ENCODE peak calls at places on chromosomes 12 and 14, in nine cellular contexts. D is neural progenitor cell, B is GM23338, V is HCT116, U is GM23248, E is OCI-LY7, Q is MM.1S, A is PC-3, G is SK-N-SH. J is an unnamed sample.

GRCh38 chr12:53047221-53048032 is 2.4 kb upstream of the TNS2 start:
- DNase-seq in D (peak; percentile 90), B (peak; percentile 86), V (no peak), U (peak; percentile 87), E (peak; percentile 74), Q (peak; percentile 63), A (peak; percentile 73), G (peak; percentile 95), J (peak; percentile 93)

GRCh38 chr14:92154283-92154942 is 32.6 kb downstream of the CPSF2 start:
- DNase-seq in D (no peak), B (no peak), V (no peak), U (peak; percentile 57), E (no peak), Q (no peak), A (peak; percentile 86), G (no peak), J (no peak)

GRCh38 chr12:131681257-131681620 is 29.7 kb upstream of the SFSWAP start:
- DNase-seq in D (no peak), B (no peak), V (no peak), U (no peak), E (no peak), Q (no peak), A (no peak), G (peak; percentile 19), J (no peak)

GRCh38 chr14:99562848-99563748 is 40.9 kb downstream of the CCDC85C start:
- DNase-seq in D (peak; percentile 97), B (peak; percentile 96), V (no peak), U (peak; percentile 53), E (no peak), Q (no peak), A (peak; percentile 87), G (peak; percentile 84), J (peak; percentile 90)

GRCh38 chr12:107748472-107748871 is 12.5 kb downstream of the PRDM4 start:
- DNase-seq in D (no peak), B (no peak), V (no peak), U (peak; percentile 89), E (no peak), Q (no peak), A (peak; percentile 91), G (no peak), J (no peak)

GRCh38 chr14:103144085-103144484 is 20.8 kb downstream of the TNFAIP2 start:
- DNase-seq in D (no peak), B (no peak), V (no peak), U (peak; percentile 89), E (no peak), Q (no peak), A (peak; percentile 98), G (no peak), J (peak; percentile 53)

GRCh38 chr12:39713552-39713951 is 93.9 kb upstream of the ABCD2 start:
- DNase-seq in D (no peak), B (no peak), V (no peak), U (no peak), E (no peak), Q (no peak), A (no peak), G (no peak), J (no peak)

GRCh38 chr12:1262008-1262407 is 271.0 kb downstream of the ERC1 start:
- DNase-seq in D (no peak), B (no peak), V (no peak), U (no peak), E (peak; percentile 29), Q (peak; percentile 15), A (no peak), G (no peak), J (no peak)

GRCh38 chr14:55377236-55377635 is 34.4 kb downstream of the ATG14 start:
- DNase-seq in D (no peak), B (peak; percentile 8), V (no peak), U (no peak), E (no peak), Q (no peak), A (no peak), G (no peak), J (no peak)

GRCh38 chr12:43282106-43282505 is 269.9 kb downstream of the ADAMTS20 start:
- DNase-seq in D (no peak), B (no peak), V (peak; percentile 16), U (peak; percentile 63), E (no peak), Q (peak; percentile 32), A (peak; percentile 58), G (peak; percentile 35), J (peak; percentile 24)

GRCh38 chr14:105492966-105493871 is 2.2 kb downstream of the TEDC1 start:
- DNase-seq in D (no peak), B (no peak), V (no peak), U (no peak), E (no peak), Q (no peak), A (no peak), G (no peak), J (peak; percentile 7)

GRCh38 chr14:72758420-72758819 is 135.5 kb downstream of the DPF3 start:
- DNase-seq in D (no peak), B (peak; percentile 63), V (no peak), U (no peak), E (no peak), Q (no peak), A (no peak), G (no peak), J (no peak)

GRCh38 chr12:109518820-109519665 is 41.6 kb downstream of the UBE3B start:
- DNase-seq in D (peak; percentile 73), B (peak; percentile 83), V (peak; percentile 26), U (peak; percentile 81), E (peak; percentile 61), Q (peak; percentile 10), A (peak; percentile 77), G (peak; percentile 81), J (peak; percentile 81)

GRCh38 chr12:69919565-69919964 is 94.5 kb downstream of the MYRFL start:
- DNase-seq in D (no peak), B (no peak), V (no peak), U (no peak), E (no peak), Q (no peak), A (no peak), G (no peak), J (peak; percentile 24)

GRCh38 chr12:2625267-2625666 is 169.5 kb upstream of the FKBP4 start:
- DNase-seq in D (no peak), B (no peak), V (no peak), U (no peak), E (no peak), Q (no peak), A (no peak), G (no peak), J (no peak)

GRCh38 chr12:52358575-52359350 is 8.5 kb downstream of the KRT85 start:
- DNase-seq in D (no peak), B (no peak), V (no peak), U (no peak), E (peak; percentile 91), Q (peak; percentile 58), A (peak; percentile 9), G (no peak), J (no peak)

GRCh38 chr14:101110729-101111619 is 207.5 kb upstream of the RTL1 start:
- DNase-seq in D (no peak), B (no peak), V (no peak), U (no peak), E (no peak), Q (no peak), A (no peak), G (peak; percentile 28), J (no peak)

GRCh38 chr14:95468416-95469133 is 47.9 kb downstream of the SYNE3 start:
- DNase-seq in D (no peak), B (no peak), V (no peak), U (no peak), E (no peak), Q (no peak), A (peak; percentile 7), G (no peak), J (peak; percentile 69)

GRCh38 chr12:78034025-78034424 is 203.3 kb downstream of the NAV3 start:
- DNase-seq in D (no peak), B (no peak), V (no peak), U (peak; percentile 59), E (no peak), Q (no peak), A (no peak), G (no peak), J (no peak)
- TF ChIP-seq EZH2phosphoT487 in D (no peak), B (no peak), V (no peak), U (no peak), E (no peak), Q (no peak), A (no peak), G (no peak), J (no peak)

GRCh38 chr12:91327136-91327535 is 144.5 kb upstream of the DCN start:
- DNase-seq in D (no peak), B (no peak), V (no peak), U (peak; percentile 60), E (no peak), Q (no peak), A (no peak), G (no peak), J (no peak)
- H3K4me3 ChIP-seq in D (no peak overlapping the region), B (no peak overlapping the region), V (no peak overlapping the region), U (peak overlapping the region; percentile 53), E (no peak overlapping the region), Q (no peak overlapping the region), A (no peak overlapping the region), G (no peak overlapping the region), J (no peak overlapping the region)

GRCh38 chr12:24555730-24556129 is 393.2 kb downstream of the BCAT1 start:
- DNase-seq in D (no peak), B (no peak), V (no peak), U (no peak), E (no peak), Q (no peak), A (no peak), G (no peak), J (no peak)

GRCh38 chr12:24554612-24555300 is 394.1 kb downstream of the BCAT1 start:
- DNase-seq in D (no peak), B (peak; percentile 9), V (no peak), U (no peak), E (no peak), Q (no peak), A (no peak), G (no peak), J (no peak)

GRCh38 chr12:24553259-24553658 is 395.6 kb downstream of the BCAT1 start:
- DNase-seq in D (no peak), B (no peak), V (no peak), U (no peak), E (no peak), Q (no peak), A (no peak), G (no peak), J (no peak)

GRCh38 chr12:24546661-24547060 is 402.2 kb downstream of the BCAT1 start:
- DNase-seq in D (no peak), B (no peak), V (no peak), U (no peak), E (no peak), Q (no peak), A (no peak), G (no peak), J (no peak)

DNA sequence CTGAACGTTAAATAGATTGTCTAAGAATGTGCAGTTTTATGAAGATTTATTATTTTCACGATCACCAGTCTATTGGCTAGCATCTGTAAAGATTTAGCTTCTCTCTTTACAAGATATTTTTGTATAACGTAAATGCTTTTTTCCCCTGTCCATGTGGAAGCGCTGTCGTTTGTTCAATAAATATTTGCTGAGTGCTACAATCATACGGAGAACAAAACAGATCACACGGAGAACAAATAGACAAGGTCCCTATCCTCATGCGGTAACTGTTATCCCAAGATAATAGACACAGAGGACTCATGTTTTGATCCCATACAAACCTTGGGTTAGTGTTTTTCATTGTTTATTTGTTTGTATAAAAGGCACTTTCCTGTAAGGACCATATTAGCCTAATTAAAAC is 397.5 kb downstream of the BCAT1 start:
- DNase-seq in D (no peak), B (no peak), V (no peak), U (no peak), E (no peak), Q (no peak), A (no peak), G (no peak), J (no peak)
- H3K4me2 ChIP-seq in D (peak overlapping the region; percentile 39), B (peak overlapping the region; percentile 33), V (no peak overlapping the region), U (no peak overlapping the region), E (no peak overlapping the region), Q (no peak overlapping the region), A (no peak overlapping the region), G (no peak overlapping the region), J (peak overlapping the region; percentile 50)

GRCh38 chr14:56854325-56854724 is 44.0 kb upstream of the OTX2 start:
- DNase-seq in D (no peak), B (no peak), V (no peak), U (no peak), E (no peak), Q (no peak), A (no peak), G (no peak), J (no peak)
- TF ChIP-seq EZH2phosphoT487 in D (no peak), B (no peak), V (no peak), U (no peak), E (no peak), Q (no peak), A (no peak), G (no peak), J (no peak)

J was measured in hepatocyte.